ENCODE peak calls at places on chromosomes 2 and 18, in eight cellular contexts. L, O, H, J, B, W, R and N are unnamed samples. For H3K4me1, the result is how much of the 10 kb centered on the place peaks cover.

GRCh38 chr2:64654063-64654811 is 524 bp upstream of the SERTAD2 start:
- DNase-seq in W (peak), R (peak), O (peak), L (peak), B (peak), J (no peak), H (peak), N (peak)

GRCh38 chr2:233142355-233142897 is 82.3 kb downstream of the INPP5D start:
- DNase-seq in H (no peak), L (no peak), R (no peak), J (no peak), O (no peak), B (no peak), W (no peak), N (peak)

GRCh38 chr18:66638856-66639621 is 35.1 kb upstream of the CDH19 start:
- DNase-seq in J (no peak), L (no peak), O (no peak), H (no peak), W (no peak), B (no peak), R (no peak), N (no peak)

GRCh38 chr2:222290691-222291484 is 7.9 kb downstream of the PAX3 start:
- DNase-seq in R (no peak), W (no peak), H (no peak), J (peak), L (peak), B (no peak), O (no peak), N (no peak)

GRCh38 chr18:45628979-45629958 is 14.0 kb downstream of the SLC14A2 start:
- DNase-seq in O (no peak), J (no peak), L (no peak), W (no peak), H (peak), B (no peak), R (no peak), N (no peak)

GRCh38 chr2:128277961-128278681 is 40.5 kb downstream of the HS6ST1 start:
- DNase-seq in J (no peak), O (peak), R (peak), L (no peak), H (no peak), B (no peak), W (no peak), N (peak)

GRCh38 chr2:200592414-200593075 is 6.7 kb downstream of the AOX1 start:
- DNase-seq in W (peak), B (no peak), J (no peak), L (peak), O (no peak), H (peak), R (no peak), N (no peak)

GRCh38 chr2:2456721-2457120 is 125.6 kb upstream of the MYT1L start:
- DNase-seq in L (no peak), H (peak), R (no peak), W (no peak), O (no peak), B (no peak), J (no peak), N (no peak)

GRCh38 chr2:33074197-33074596 is 127.4 kb downstream of the LTBP1 start:
- DNase-seq in B (no peak), H (no peak), O (no peak), W (no peak), R (no peak), J (no peak), L (no peak), N (no peak)

GRCh38 chr18:79856119-79857080 is 58.7 kb downstream of the KCNG2 start:
- DNase-seq in O (no peak), H (peak), R (peak), L (peak), J (peak), B (no peak), W (no peak), N (no peak)

GRCh38 chr2:108623616-108624015 is 89.3 kb downstream of the LIMS1 start:
- DNase-seq in O (no peak), R (no peak), L (no peak), J (no peak), H (peak), B (no peak), W (no peak), N (no peak)

GRCh38 chr2:134181219-134181618 is 72.7 kb upstream of the MGAT5 start:
- DNase-seq in O (no peak), H (no peak), R (no peak), B (no peak), J (no peak), L (no peak), W (no peak), N (no peak)

GRCh38 chr2:237623428-237624403 is 3.7 kb upstream of the LRRFIP1 start:
- DNase-seq in J (no peak), B (no peak), H (no peak), R (no peak), W (no peak), L (no peak), O (no peak), N (no peak)

GRCh38 chr2:20120569-20121416 is 69.4 kb upstream of the LAPTM4A start:
- DNase-seq in H (no peak), B (no peak), O (no peak), L (no peak), J (no peak), R (no peak), W (no peak), N (no peak)

GRCh38 chr2:239949079-239949478 is 76.1 kb downstream of the NDUFA10 start:
- DNase-seq in H (no peak), L (no peak), R (peak), B (no peak), W (no peak), O (no peak), J (no peak), N (no peak)

GRCh38 chr18:65146615-65147014 is 604.2 kb upstream of the CDH7 start:
- DNase-seq in J (no peak), L (no peak), B (no peak), R (no peak), W (no peak), O (no peak), H (no peak), N (no peak)

GRCh38 chr2:120892967-120893667 is 157.4 kb downstream of the GLI2 start:
- DNase-seq in B (no peak), W (no peak), H (peak), L (peak), O (peak), R (no peak), J (no peak), N (no peak)

GRCh38 chr18:47166235-47166634 is 9.9 kb downstream of the IER3IP1 start:
- DNase-seq in O (no peak), B (no peak), R (no peak), H (no peak), L (no peak), J (no peak), W (no peak), N (no peak)

GRCh38 chr2:193776988-193777387 is 1582.3 kb upstream of the TMEFF2 start:
- DNase-seq in L (no peak), H (no peak), J (no peak), R (no peak), O (no peak), W (no peak), B (no peak), N (no peak)

GRCh38 chr2:43853141-43854081 is 14.6 kb downstream of the ABCG8 start:
- DNase-seq in R (no peak), W (no peak), J (no peak), H (no peak), L (no peak), B (no peak), O (no peak), N (no peak)

GRCh38 chr2:37776487-37776886 is 105.0 kb upstream of the CDC42EP3 start:
- DNase-seq in R (no peak), J (peak), W (no peak), B (no peak), O (no peak), H (peak), L (no peak), N (no peak)

GRCh38 chr2:111134082-111134481 is 13.4 kb downstream of the BCL2L11 start:
- DNase-seq in W (no peak), J (no peak), H (no peak), L (no peak), O (no peak), B (no peak), R (no peak), N (no peak)

GRCh38 chr2:1299053-1299452 is 114.2 kb upstream of the TPO start:
- DNase-seq in W (no peak), H (no peak), B (no peak), J (peak), O (no peak), R (no peak), L (no peak), N (no peak)
- H3K4me1 ChIP-seq in W (under half), H (under half), B (under half), J (under half), O (under half), R (under half), L (under half), N (under half)

DNA sequence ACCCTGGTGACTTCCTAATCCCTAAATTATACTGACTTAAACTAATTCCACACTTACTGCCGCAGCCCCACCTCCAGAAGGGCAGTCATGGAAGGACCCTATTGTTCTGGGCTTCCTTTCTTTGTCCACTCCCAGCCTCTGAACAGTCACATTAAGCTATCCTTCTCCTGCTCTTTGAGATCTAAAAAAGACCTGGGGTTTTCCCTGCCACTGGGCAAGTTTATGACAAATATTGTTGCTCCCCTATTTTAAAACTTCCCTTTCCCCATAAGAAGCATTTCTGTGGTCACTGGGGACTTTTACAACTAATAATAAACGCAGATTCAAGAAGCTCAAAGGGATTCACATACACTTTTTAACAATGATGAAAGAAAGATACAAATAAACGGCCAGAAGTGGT is 47.2 kb upstream of the XPO1 start:
- DNase-seq in B (no peak), L (peak), O (no peak), J (no peak), W (no peak), H (no peak), R (no peak), N (no peak)
- TF ChIP-seq CTCF in B (no peak), L (no peak), O (no peak), J (no peak), W (no peak), H (no peak), R (no peak), N (no peak)

GRCh38 chr2:72920317-72921087 is 3.2 kb downstream of the EMX1 start:
- DNase-seq in H (peak), R (peak), O (no peak), J (no peak), B (peak), L (peak), W (no peak), N (no peak)
- H3K4me1 ChIP-seq in H (under half), R (under half), O (under half), J (half or more), B (under half), L (under half), W (under half), N (under half)

GRCh38 chr2:172333206-172333605 is 94.2 kb upstream of the ITGA6 start:
- DNase-seq in R (no peak), O (no peak), W (no peak), L (no peak), J (no peak), H (no peak), B (no peak), N (no peak)
- TF ChIP-seq CTCF in R (no peak), O (no peak), W (no peak), L (no peak), J (no peak), H (no peak), B (no peak), N (no peak)